ENCODE peak calls at places on chromosomes 1 and 21, in seven cellular contexts. O is GF-D8; I is NCI-H1105; L is H7; R is body of pancreas; Y is NCI-H2081; T is CD8-positive, alpha-beta memory T cell. K is an unnamed sample.

GRCh38 chr1:60527567-60527966 is 454.0 kb upstream of the C1orf87 start:
- DNase-seq in L (no peak), T (no peak), I (no peak), Y (no peak), R (no peak), O (no peak), K (no peak)

GRCh38 chr1:151837841-151838490 is 1.7 kb downstream of the C2CD4D start:
- DNase-seq in Y (no peak), I (no peak), T (peak), O (no peak), R (no peak), L (peak), K (peak)

GRCh38 chr1:93716974-93717373 is 35.3 kb upstream of the BCAR3 start:
- DNase-seq in R (no peak), O (no peak), L (no peak), I (no peak), Y (no peak), T (no peak), K (peak)

GRCh38 chr1:966603-967295 is 467 bp downstream of the PLEKHN1 start:
- DNase-seq in L (peak), T (peak), I (no peak), O (no peak), R (peak), Y (no peak), K (peak)

GRCh38 chr1:207985996-207986395 is 75.1 kb upstream of the CD34 start:
- DNase-seq in O (no peak), I (no peak), Y (no peak), T (no peak), R (no peak), L (no peak), K (no peak)

GRCh38 chr1:100249155-100249536 is 488 bp downstream of the DBT start:
- DNase-seq in O (no peak), L (no peak), T (no peak), R (no peak), Y (no peak), I (no peak), K (peak)

GRCh38 chr1:23101891-23102688 is 66.6 kb downstream of the LUZP1 start:
- DNase-seq in O (no peak), Y (no peak), T (no peak), L (no peak), I (no peak), R (no peak), K (no peak)

GRCh38 chr1:21514245-21514644 is 5.0 kb downstream of the ALPL start:
- DNase-seq in L (no peak), I (no peak), T (no peak), O (no peak), Y (no peak), R (no peak), K (peak)

GRCh38 chr1:30744060-30744756 is 13.4 kb downstream of the LAPTM5 start:
- DNase-seq in Y (no peak), O (no peak), I (no peak), R (no peak), L (no peak), T (peak), K (peak)

GRCh38 chr1:161531986-161532875 is 7.9 kb downstream of the HSPA6 start:
- DNase-seq in I (no peak), Y (no peak), L (peak), T (no peak), R (no peak), O (no peak), K (no peak)

GRCh38 chr1:107862064-107862463 is 102.9 kb downstream of the VAV3 start:
- DNase-seq in Y (no peak), T (no peak), L (no peak), I (no peak), R (no peak), O (peak), K (peak)

GRCh38 chr1:192949783-192950182 is 109.4 kb downstream of the UCHL5 start:
- DNase-seq in T (no peak), Y (no peak), I (no peak), R (no peak), O (no peak), L (no peak), K (no peak)

GRCh38 chr1:206739411-206740076 is 31.0 kb upstream of the IL19 start:
- DNase-seq in I (no peak), Y (no peak), L (peak), O (no peak), T (no peak), R (no peak), K (peak)

GRCh38 chr1:228151170-228151513 is 1.4 kb downstream of the GJC2 start:
- DNase-seq in R (no peak), L (peak), T (peak), O (no peak), Y (no peak), I (no peak), K (no peak)

GRCh38 chr1:185308126-185308525 is 8.9 kb downstream of the IVNS1ABP start:
- DNase-seq in R (no peak), T (no peak), O (no peak), Y (no peak), I (no peak), L (no peak), K (no peak)

GRCh38 chr1:180793451-180793850 is 119.2 kb upstream of the KIAA1614 start:
- DNase-seq in T (no peak), Y (no peak), O (no peak), R (no peak), I (no peak), L (no peak), K (no peak)

GRCh38 chr1:198607714-198608113 is 31.1 kb upstream of the PTPRC start:
- DNase-seq in L (no peak), T (no peak), Y (no peak), O (no peak), R (no peak), I (no peak), K (no peak)

GRCh38 chr21:25360593-25360992 is 246.7 kb downstream of the MRPL39 start:
- DNase-seq in L (no peak), Y (no peak), T (no peak), R (no peak), I (no peak), O (no peak), K (no peak)

GRCh38 chr1:24949331-24949881 is 19.3 kb upstream of the RUNX3 start:
- DNase-seq in L (no peak), T (no peak), O (no peak), I (no peak), R (no peak), Y (no peak), K (peak)

GRCh38 chr1:223727541-223727940 is 15.2 kb downstream of the CAPN2 start:
- DNase-seq in O (no peak), T (no peak), I (no peak), Y (no peak), L (peak), R (no peak), K (no peak)

GRCh38 chr1:22774483-22775182 is 64.0 kb downstream of the EPHB2 start:
- DNase-seq in T (no peak), Y (no peak), O (no peak), I (no peak), R (no peak), L (no peak), K (no peak)

GRCh38 chr1:207981976-207982375 is 71.1 kb upstream of the CD34 start:
- DNase-seq in O (no peak), Y (no peak), L (peak), T (no peak), R (no peak), I (no peak), K (peak)

GRCh38 chr1:246295968-246296367 is 211.1 kb downstream of the SMYD3 start:
- DNase-seq in O (peak), I (no peak), L (no peak), R (no peak), Y (no peak), T (no peak), K (no peak)

GRCh38 chr1:23865543-23865930 is 2.6 kb downstream of the FUCA1 start:
- DNase-seq in O (peak), R (peak), I (no peak), L (no peak), T (no peak), Y (no peak), K (peak)

GRCh38 chr1:45568421-45568820 is 15.4 kb upstream of the NASP start:
- DNase-seq in O (no peak), Y (no peak), T (no peak), R (no peak), I (no peak), L (no peak), K (no peak)

K was measured in GM12865.